ENCODE peak calls at places on chromosomes 12 and 14, in nine cellular contexts. D, Y, H, M, I, C, F, W and U are unnamed samples.

GRCh38 chr14:103801459-103801858 is 45.9 kb downstream of the PPP1R13B start:
- DNase-seq in W (no peak), F (no peak), I (no peak), Y (peak; percentile 94), D (no peak), M (no peak), H (no peak), C (peak; percentile 68), U (no peak)

GRCh38 chr12:50242751-50243191 is 40.5 kb downstream of the LIMA1 start:
- DNase-seq in M (no peak), D (no peak), C (no peak), F (no peak), Y (peak; percentile 72), H (no peak), I (no peak), W (no peak), U (no peak)

GRCh38 chr12:6188954-6189353 is 11.2 kb upstream of the CD9 start:
- DNase-seq in F (no peak), D (peak; percentile 30), I (no peak), Y (no peak), C (no peak), W (no peak), H (no peak), M (no peak), U (no peak)

GRCh38 chr14:36438883-36439282 is 81.1 kb downstream of the NKX2-1 start:
- DNase-seq in D (no peak), Y (no peak), I (no peak), W (no peak), H (no peak), M (no peak), F (no peak), C (no peak), U (no peak)

GRCh38 chr14:22630486-22630885 is 13.7 kb downstream of the OR6J1 start:
- DNase-seq in W (no peak), I (no peak), Y (peak; percentile 81), C (peak; percentile 91), F (no peak), H (no peak), D (no peak), M (no peak), U (no peak)

GRCh38 chr12:21745258-21745657 is 29.2 kb downstream of the KCNJ8 start:
- DNase-seq in M (no peak), Y (no peak), I (no peak), C (no peak), D (no peak), H (no peak), W (no peak), F (no peak), U (no peak)

GRCh38 chr14:70789361-70789760 is 20.0 kb downstream of the MAP3K9 start:
- DNase-seq in H (peak; percentile 66), D (no peak), Y (peak; percentile 53), W (no peak), F (no peak), M (no peak), C (peak; percentile 43), I (no peak), U (no peak)

GRCh38 chr12:3175238-3175637 is 98.1 kb downstream of the TSPAN9 start:
- DNase-seq in D (no peak), F (no peak), M (no peak), C (no peak), H (no peak), I (no peak), W (no peak), Y (no peak), U (no peak)

GRCh38 chr14:96085369-96085768 is 46.2 kb downstream of the C14orf132 start:
- DNase-seq in C (no peak), D (peak; percentile 44), I (no peak), W (no peak), H (no peak), F (no peak), Y (peak; percentile 15), M (no peak), U (no peak)

GRCh38 chr14:21070610-21071224 is 613 bp downstream of the ARHGEF40 start:
- DNase-seq in W (peak; percentile 7), H (no peak), I (peak; percentile 82), Y (peak; percentile 77), F (peak; percentile 66), C (peak; percentile 60), D (peak; percentile 82), M (peak; percentile 59), U (no peak)

GRCh38 chr14:61584258-61584657 is 111.1 kb upstream of the HIF1A start:
- DNase-seq in C (peak; percentile 57), W (no peak), I (no peak), Y (peak; percentile 94), D (no peak), F (no peak), M (no peak), H (no peak), U (no peak)

GRCh38 chr14:23094666-23095195 is at the start of gene ACIN1:
- DNase-seq in I (peak; percentile 85), W (peak; percentile 94), Y (peak; percentile 90), D (peak; percentile 100), M (no peak), C (peak; percentile 92), F (no peak), H (peak; percentile 83), U (peak; percentile 72)

GRCh38 chr14:26984318-26985177 is 386.7 kb upstream of the NOVA1 start:
- DNase-seq in D (no peak), I (peak; percentile 67), W (peak; percentile 57), H (no peak), M (peak; percentile 22), F (no peak), C (peak; percentile 83), Y (peak; percentile 72), U (peak; percentile 41)

GRCh38 chr12:104494816-104495158 is 38.0 kb downstream of the CHST11 start:
- DNase-seq in C (peak; percentile 63), W (no peak), F (no peak), D (no peak), Y (peak; percentile 40), I (no peak), M (no peak), H (no peak), U (peak; percentile 61)

GRCh38 chr12:49089831-49090773 is 4.5 kb downstream of the DHH start:
- DNase-seq in F (peak; percentile 67), H (peak; percentile 52), C (peak; percentile 72), Y (peak; percentile 73), M (peak; percentile 39), W (peak; percentile 50), D (peak; percentile 88), I (no peak), U (peak; percentile 28)

GRCh38 chr14:71165121-71165574 is 257.9 kb downstream of the PCNX1 start:
- DNase-seq in W (no peak), C (peak; percentile 42), H (no peak), M (no peak), D (no peak), Y (peak; percentile 52), F (no peak), I (peak; percentile 82), U (no peak)

GRCh38 chr12:14356147-14356546 is 9.3 kb upstream of the ATF7IP start:
- DNase-seq in C (no peak), M (no peak), Y (peak; percentile 46), I (no peak), W (no peak), D (no peak), H (no peak), F (no peak), U (no peak)
- H3K9me3 ChIP-seq in C (no peaks in the 10 kb centered on the region), M (peaks cover 17% of the 10 kb centered on the region), Y (no peaks in the 10 kb centered on the region), I (no peaks in the 10 kb centered on the region), W (no peaks in the 10 kb centered on the region), D (no peaks in the 10 kb centered on the region), H (peaks cover 9% of the 10 kb centered on the region), F (peaks cover 6% of the 10 kb centered on the region), U (no peaks in the 10 kb centered on the region)

DNA sequence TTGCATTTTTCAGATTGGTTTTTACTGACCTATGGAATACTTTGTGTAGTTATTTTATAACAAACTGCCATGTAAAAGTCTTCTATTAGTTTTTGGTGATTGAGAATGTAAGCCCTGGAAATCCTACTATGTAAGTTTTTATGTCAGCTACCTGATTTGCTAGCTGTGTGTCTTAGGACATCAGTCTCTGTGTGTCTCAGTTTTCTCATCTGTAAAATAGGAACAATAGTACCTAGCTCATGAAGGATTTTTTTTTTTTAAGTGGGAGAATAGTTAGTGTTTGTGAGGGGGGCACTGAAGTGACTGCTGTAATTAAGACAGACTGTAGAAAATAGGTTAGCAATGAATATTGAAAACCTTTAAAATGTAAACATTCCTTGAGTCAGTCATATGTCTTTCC is 51.9 kb upstream of the KCNMB4 start:
- DNase-seq in C (no peak), I (no peak), F (no peak), D (no peak), W (no peak), M (no peak), H (no peak), Y (no peak), U (no peak)
- H3K4me3 ChIP-seq in C (no peak overlapping the region), I (no peak overlapping the region), F (no peak overlapping the region), D (no peak overlapping the region), W (no peak overlapping the region), M (no peak overlapping the region), H (no peak overlapping the region), Y (no peak overlapping the region), U (no peak overlapping the region)

GRCh38 chr14:31026076-31026394 is at the start of gene STRN3:
- DNase-seq in W (no peak), Y (no peak), I (no peak), F (no peak), M (no peak), C (no peak), H (no peak), D (no peak), U (no peak)

GRCh38 chr14:31026395-31027096 is 367 bp upstream of the STRN3 start:
- DNase-seq in F (peak; percentile 98), W (peak; percentile 97), I (peak; percentile 97), Y (peak; percentile 98), C (peak; percentile 98), D (peak; percentile 98), M (peak; percentile 96), H (peak; percentile 98), U (peak; percentile 86)

GRCh38 chr14:31029016-31029970 is 3.1 kb upstream of the STRN3 start:
- DNase-seq in M (no peak), H (no peak), Y (no peak), F (no peak), I (no peak), D (no peak), W (no peak), C (no peak), U (no peak)

GRCh38 chr14:31025335-31026075 is at the start of gene AP4S1:
- DNase-seq in H (peak; percentile 64), M (peak; percentile 41), Y (peak; percentile 67), F (peak; percentile 74), W (peak; percentile 37), D (peak; percentile 84), C (no peak), I (peak; percentile 53), U (peak; percentile 7)

DNA sequence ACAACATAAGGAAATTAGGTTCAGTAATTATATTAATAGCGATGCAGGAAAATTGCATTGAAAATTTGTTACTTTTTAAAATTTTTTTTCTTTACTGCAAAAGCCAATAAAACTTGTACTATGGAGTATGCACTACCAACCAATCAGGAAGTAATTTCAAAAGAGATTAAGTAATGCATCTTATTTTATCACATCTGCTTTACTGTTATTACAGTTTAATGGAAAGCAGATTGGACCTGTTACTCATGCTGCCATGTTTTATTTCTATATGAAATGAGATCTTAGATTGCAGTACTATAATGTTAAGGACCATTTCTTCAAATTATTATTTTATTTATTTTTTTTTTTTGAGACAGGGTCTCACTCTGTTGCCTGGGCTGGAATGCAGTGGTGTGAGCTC is 1.7 kb upstream of the STRN3 start:
- DNase-seq in F (no peak), D (no peak), C (no peak), H (no peak), Y (peak; percentile 37), M (no peak), W (no peak), I (no peak), U (no peak)
- H3K4me1 ChIP-seq in F (peaks cover 16% of the 10 kb centered on the region), D (no peaks in the 10 kb centered on the region), C (peaks cover 15% of the 10 kb centered on the region), H (peaks cover 29% of the 10 kb centered on the region), Y (peaks cover 28% of the 10 kb centered on the region), M (peaks cover 46% of the 10 kb centered on the region), W (peaks cover 25% of the 10 kb centered on the region), I (peaks cover 11% of the 10 kb centered on the region), U (peaks cover 6% of the 10 kb centered on the region)

GRCh38 chr12:76199808-76200207 is 115.3 kb upstream of the NAP1L1 start:
- DNase-seq in C (peak; percentile 75), F (no peak), Y (peak; percentile 30), D (no peak), H (no peak), W (no peak), I (no peak), M (no peak), U (no peak)
- H3K9me3 ChIP-seq in C (no peaks in the 10 kb centered on the region), F (peaks cover 24% of the 10 kb centered on the region), Y (no peaks in the 10 kb centered on the region), D (peaks cover 7% of the 10 kb centered on the region), H (peaks cover 25% of the 10 kb centered on the region), W (peaks cover 3% of the 10 kb centered on the region), I (no peaks in the 10 kb centered on the region), M (peaks cover 60% of the 10 kb centered on the region), U (no peaks in the 10 kb centered on the region)